ENCODE peak calls at places on chromosomes 13 and 19, in nine cellular contexts. One of them, this sample, is unnamed.

GRCh38 chr19:48308695-48309586 is 16.4 kb upstream of the EMP3 start:
- DNase-seq in RPMI7951: no peak
- DNase-seq in frontal cortex: no peak
- DNase-seq in CD4-positive, CD25-positive, alpha-beta regulatory T cell: no peak
- DNase-seq in astrocyte of the spinal cord: no peak
- DNase-seq in IMR-90: no peak
- DNase-seq in Calu3: no peak
- DNase-seq in lung microvascular endothelial cell: peak
- DNase-seq in CD4-positive, alpha-beta T cell: no peak
- DNase-seq in this sample: peak

GRCh38 chr13:23567792-23568480 is 2.3 kb upstream of the TNFRSF19 start:
- DNase-seq in RPMI7951: peak
- DNase-seq in frontal cortex: no peak
- DNase-seq in CD4-positive, CD25-positive, alpha-beta regulatory T cell: no peak
- DNase-seq in astrocyte of the spinal cord: no peak
- DNase-seq in IMR-90: no peak
- DNase-seq in Calu3: peak
- DNase-seq in lung microvascular endothelial cell: no peak
- DNase-seq in CD4-positive, alpha-beta T cell: no peak
- DNase-seq in this sample: no peak

GRCh38 chr19:367963-368623 is 23.5 kb upstream of the MIER2 start:
- DNase-seq in RPMI7951: no peak
- DNase-seq in frontal cortex: no peak
- DNase-seq in CD4-positive, CD25-positive, alpha-beta regulatory T cell: no peak
- DNase-seq in astrocyte of the spinal cord: no peak
- DNase-seq in IMR-90: no peak
- DNase-seq in Calu3: no peak
- DNase-seq in lung microvascular endothelial cell: no peak
- DNase-seq in CD4-positive, alpha-beta T cell: no peak
- DNase-seq in this sample: no peak

GRCh38 chr13:69226427-69226826 is 881.2 kb upstream of the ATXN8OS start:
- DNase-seq in RPMI7951: no peak
- DNase-seq in frontal cortex: no peak
- DNase-seq in CD4-positive, CD25-positive, alpha-beta regulatory T cell: no peak
- DNase-seq in astrocyte of the spinal cord: no peak
- DNase-seq in IMR-90: no peak
- DNase-seq in Calu3: no peak
- DNase-seq in lung microvascular endothelial cell: no peak
- DNase-seq in CD4-positive, alpha-beta T cell: no peak
- DNase-seq in this sample: no peak

GRCh38 chr13:29511980-29512379 is 83.5 kb downstream of the SLC7A1 start:
- DNase-seq in RPMI7951: no peak
- DNase-seq in frontal cortex: no peak
- DNase-seq in CD4-positive, CD25-positive, alpha-beta regulatory T cell: no peak
- DNase-seq in astrocyte of the spinal cord: peak
- DNase-seq in IMR-90: peak
- DNase-seq in Calu3: no peak
- DNase-seq in lung microvascular endothelial cell: no peak
- DNase-seq in CD4-positive, alpha-beta T cell: no peak
- DNase-seq in this sample: peak

GRCh38 chr19:39542198-39542597 is 2.2 kb upstream of the EID2 start:
- DNase-seq in RPMI7951: no peak
- DNase-seq in frontal cortex: no peak
- DNase-seq in CD4-positive, CD25-positive, alpha-beta regulatory T cell: peak
- DNase-seq in astrocyte of the spinal cord: no peak
- DNase-seq in IMR-90: no peak
- DNase-seq in Calu3: no peak
- DNase-seq in lung microvascular endothelial cell: peak
- DNase-seq in CD4-positive, alpha-beta T cell: no peak
- DNase-seq in this sample: no peak

GRCh38 chr19:39679056-39679790 is 23.5 kb downstream of the LGALS16 start:
- DNase-seq in RPMI7951: peak
- DNase-seq in frontal cortex: no peak
- DNase-seq in CD4-positive, CD25-positive, alpha-beta regulatory T cell: peak
- DNase-seq in astrocyte of the spinal cord: no peak
- DNase-seq in IMR-90: no peak
- DNase-seq in Calu3: no peak
- DNase-seq in lung microvascular endothelial cell: no peak
- DNase-seq in CD4-positive, alpha-beta T cell: no peak
- DNase-seq in this sample: no peak

GRCh38 chr19:49712397-49712859 is 21.5 kb downstream of the CPT1C start:
- DNase-seq in RPMI7951: peak
- DNase-seq in frontal cortex: no peak
- DNase-seq in CD4-positive, CD25-positive, alpha-beta regulatory T cell: no peak
- DNase-seq in astrocyte of the spinal cord: no peak
- DNase-seq in IMR-90: peak
- DNase-seq in Calu3: peak
- DNase-seq in lung microvascular endothelial cell: no peak
- DNase-seq in CD4-positive, alpha-beta T cell: no peak
- DNase-seq in this sample: peak

GRCh38 chr19:38843175-38843758 is 6.5 kb downstream of the HNRNPL start:
- DNase-seq in RPMI7951: no peak
- DNase-seq in frontal cortex: no peak
- DNase-seq in CD4-positive, CD25-positive, alpha-beta regulatory T cell: no peak
- DNase-seq in astrocyte of the spinal cord: no peak
- DNase-seq in IMR-90: no peak
- DNase-seq in Calu3: no peak
- DNase-seq in lung microvascular endothelial cell: no peak
- DNase-seq in CD4-positive, alpha-beta T cell: no peak
- DNase-seq in this sample: no peak

GRCh38 chr13:74683411-74683810 is 549.2 kb upstream of the KLF12 start:
- DNase-seq in RPMI7951: no peak
- DNase-seq in frontal cortex: no peak
- DNase-seq in CD4-positive, CD25-positive, alpha-beta regulatory T cell: no peak
- DNase-seq in astrocyte of the spinal cord: no peak
- DNase-seq in IMR-90: no peak
- DNase-seq in Calu3: no peak
- DNase-seq in lung microvascular endothelial cell: no peak
- DNase-seq in CD4-positive, alpha-beta T cell: no peak
- DNase-seq in this sample: peak

GRCh38 chr13:78657699-78658629 is 991 bp downstream of the OBI1 start:
- DNase-seq in RPMI7951: peak
- DNase-seq in frontal cortex: peak
- DNase-seq in CD4-positive, CD25-positive, alpha-beta regulatory T cell: no peak
- DNase-seq in astrocyte of the spinal cord: peak
- DNase-seq in IMR-90: peak
- DNase-seq in Calu3: no peak
- DNase-seq in lung microvascular endothelial cell: peak
- DNase-seq in CD4-positive, alpha-beta T cell: no peak
- DNase-seq in this sample: peak

GRCh38 chr13:109416001-109416400 is 370.4 kb downstream of the IRS2 start:
- DNase-seq in RPMI7951: no peak
- DNase-seq in frontal cortex: no peak
- DNase-seq in CD4-positive, CD25-positive, alpha-beta regulatory T cell: no peak
- DNase-seq in astrocyte of the spinal cord: no peak
- DNase-seq in IMR-90: no peak
- DNase-seq in Calu3: no peak
- DNase-seq in lung microvascular endothelial cell: no peak
- DNase-seq in CD4-positive, alpha-beta T cell: no peak
- DNase-seq in this sample: no peak

GRCh38 chr19:23404676-23405075 is 9.4 kb upstream of the ZNF91 start:
- DNase-seq in RPMI7951: no peak
- DNase-seq in frontal cortex: no peak
- DNase-seq in CD4-positive, CD25-positive, alpha-beta regulatory T cell: no peak
- DNase-seq in astrocyte of the spinal cord: no peak
- DNase-seq in IMR-90: no peak
- DNase-seq in Calu3: no peak
- DNase-seq in lung microvascular endothelial cell: no peak
- DNase-seq in CD4-positive, alpha-beta T cell: no peak
- DNase-seq in this sample: no peak

GRCh38 chr13:73684286-73684685 is 449.9 kb downstream of the KLF12 start:
- DNase-seq in RPMI7951: no peak
- DNase-seq in frontal cortex: no peak
- DNase-seq in CD4-positive, CD25-positive, alpha-beta regulatory T cell: no peak
- DNase-seq in astrocyte of the spinal cord: no peak
- DNase-seq in IMR-90: no peak
- DNase-seq in Calu3: no peak
- DNase-seq in lung microvascular endothelial cell: no peak
- DNase-seq in CD4-positive, alpha-beta T cell: no peak
- DNase-seq in this sample: no peak

GRCh38 chr13:46388846-46389245 is 1.8 kb upstream of the RUBCNL start:
- DNase-seq in RPMI7951: no peak
- DNase-seq in frontal cortex: no peak
- DNase-seq in CD4-positive, CD25-positive, alpha-beta regulatory T cell: no peak
- DNase-seq in astrocyte of the spinal cord: no peak
- DNase-seq in IMR-90: no peak
- DNase-seq in Calu3: no peak
- DNase-seq in lung microvascular endothelial cell: no peak
- DNase-seq in CD4-positive, alpha-beta T cell: no peak
- DNase-seq in this sample: no peak

GRCh38 chr13:104571161-104571889 is 1505.1 kb upstream of the SLC10A2 start:
- DNase-seq in RPMI7951: peak
- DNase-seq in frontal cortex: peak
- DNase-seq in CD4-positive, CD25-positive, alpha-beta regulatory T cell: no peak
- DNase-seq in astrocyte of the spinal cord: peak
- DNase-seq in IMR-90: peak
- DNase-seq in Calu3: peak
- DNase-seq in lung microvascular endothelial cell: peak
- DNase-seq in CD4-positive, alpha-beta T cell: no peak
- DNase-seq in this sample: peak

GRCh38 chr13:33185853-33186252 is 99.7 kb downstream of the STARD13 start:
- DNase-seq in RPMI7951: no peak
- DNase-seq in frontal cortex: no peak
- DNase-seq in CD4-positive, CD25-positive, alpha-beta regulatory T cell: no peak
- DNase-seq in astrocyte of the spinal cord: peak
- DNase-seq in IMR-90: no peak
- DNase-seq in Calu3: no peak
- DNase-seq in lung microvascular endothelial cell: no peak
- DNase-seq in CD4-positive, alpha-beta T cell: no peak
- DNase-seq in this sample: peak

GRCh38 chr19:39086401-39086800 is 2.2 kb downstream of the ACP7 start:
- DNase-seq in RPMI7951: no peak
- DNase-seq in frontal cortex: no peak
- DNase-seq in CD4-positive, CD25-positive, alpha-beta regulatory T cell: no peak
- DNase-seq in astrocyte of the spinal cord: no peak
- DNase-seq in IMR-90: no peak
- DNase-seq in Calu3: no peak
- DNase-seq in lung microvascular endothelial cell: no peak
- DNase-seq in CD4-positive, alpha-beta T cell: no peak
- DNase-seq in this sample: no peak

GRCh38 chr19:16778796-16779411 is 50.3 kb upstream of the SIN3B start:
- DNase-seq in RPMI7951: peak
- DNase-seq in frontal cortex: peak
- DNase-seq in CD4-positive, CD25-positive, alpha-beta regulatory T cell: peak
- DNase-seq in astrocyte of the spinal cord: peak
- DNase-seq in IMR-90: peak
- DNase-seq in Calu3: peak
- DNase-seq in lung microvascular endothelial cell: peak
- DNase-seq in CD4-positive, alpha-beta T cell: peak
- DNase-seq in this sample: peak

GRCh38 chr19:16384688-16385087 is 60.1 kb downstream of the KLF2 start:
- DNase-seq in RPMI7951: no peak
- DNase-seq in frontal cortex: no peak
- DNase-seq in CD4-positive, CD25-positive, alpha-beta regulatory T cell: no peak
- DNase-seq in astrocyte of the spinal cord: no peak
- DNase-seq in IMR-90: no peak
- DNase-seq in Calu3: no peak
- DNase-seq in lung microvascular endothelial cell: no peak
- DNase-seq in CD4-positive, alpha-beta T cell: no peak
- DNase-seq in this sample: no peak

GRCh38 chr13:39016789-39017188 is 21.1 kb downstream of the PROSER1 start:
- DNase-seq in RPMI7951: peak
- DNase-seq in frontal cortex: peak
- DNase-seq in CD4-positive, CD25-positive, alpha-beta regulatory T cell: peak
- DNase-seq in astrocyte of the spinal cord: peak
- DNase-seq in IMR-90: peak
- DNase-seq in Calu3: no peak
- DNase-seq in lung microvascular endothelial cell: peak
- DNase-seq in CD4-positive, alpha-beta T cell: no peak
- DNase-seq in this sample: peak

GRCh38 chr13:48653074-48654054 is at the start of gene CYSLTR2:
- DNase-seq in RPMI7951: peak
- DNase-seq in frontal cortex: no peak
- DNase-seq in CD4-positive, CD25-positive, alpha-beta regulatory T cell: peak
- DNase-seq in astrocyte of the spinal cord: peak
- DNase-seq in IMR-90: peak
- DNase-seq in Calu3: no peak
- DNase-seq in lung microvascular endothelial cell: peak
- DNase-seq in CD4-positive, alpha-beta T cell: peak
- DNase-seq in this sample: peak

GRCh38 chr13:35598790-35599369 is 122.4 kb upstream of the MAB21L1 start:
- DNase-seq in RPMI7951: no peak
- DNase-seq in frontal cortex: no peak
- DNase-seq in CD4-positive, CD25-positive, alpha-beta regulatory T cell: no peak
- DNase-seq in astrocyte of the spinal cord: no peak
- DNase-seq in IMR-90: peak
- DNase-seq in Calu3: no peak
- DNase-seq in lung microvascular endothelial cell: no peak
- DNase-seq in CD4-positive, alpha-beta T cell: no peak
- DNase-seq in this sample: no peak

GRCh38 chr13:44230736-44231135 is 142.9 kb upstream of the SERP2 start:
- DNase-seq in RPMI7951: no peak
- DNase-seq in frontal cortex: no peak
- DNase-seq in CD4-positive, CD25-positive, alpha-beta regulatory T cell: no peak
- DNase-seq in astrocyte of the spinal cord: peak
- DNase-seq in IMR-90: no peak
- DNase-seq in Calu3: no peak
- DNase-seq in lung microvascular endothelial cell: peak
- DNase-seq in CD4-positive, alpha-beta T cell: no peak
- DNase-seq in this sample: peak

GRCh38 chr13:47287291-47287751 is 390.5 kb upstream of the HTR2A start:
- DNase-seq in RPMI7951: peak
- DNase-seq in frontal cortex: no peak
- DNase-seq in CD4-positive, CD25-positive, alpha-beta regulatory T cell: no peak
- DNase-seq in astrocyte of the spinal cord: peak
- DNase-seq in IMR-90: peak
- DNase-seq in Calu3: peak
- DNase-seq in lung microvascular endothelial cell: no peak
- DNase-seq in CD4-positive, alpha-beta T cell: no peak
- DNase-seq in this sample: no peak

GRCh38 chr13:84894749-84895148 is 904.5 kb downstream of the SLITRK6 start:
- DNase-seq in RPMI7951: no peak
- DNase-seq in frontal cortex: no peak
- DNase-seq in CD4-positive, CD25-positive, alpha-beta regulatory T cell: no peak
- DNase-seq in astrocyte of the spinal cord: no peak
- DNase-seq in IMR-90: no peak
- DNase-seq in Calu3: no peak
- DNase-seq in lung microvascular endothelial cell: no peak
- DNase-seq in CD4-positive, alpha-beta T cell: no peak
- DNase-seq in this sample: no peak

GRCh38 chr13:109425821-109426689 is 360.3 kb downstream of the IRS2 start:
- DNase-seq in RPMI7951: no peak
- DNase-seq in frontal cortex: no peak
- DNase-seq in CD4-positive, CD25-positive, alpha-beta regulatory T cell: no peak
- DNase-seq in astrocyte of the spinal cord: no peak
- DNase-seq in IMR-90: no peak
- DNase-seq in Calu3: no peak
- DNase-seq in lung microvascular endothelial cell: no peak
- DNase-seq in CD4-positive, alpha-beta T cell: no peak
- DNase-seq in this sample: no peak

GRCh38 chr19:1407662-1408299 is 395 bp downstream of the DAZAP1 start:
- DNase-seq in RPMI7951: no peak
- DNase-seq in frontal cortex: no peak
- DNase-seq in CD4-positive, CD25-positive, alpha-beta regulatory T cell: peak
- DNase-seq in astrocyte of the spinal cord: no peak
- DNase-seq in IMR-90: no peak
- DNase-seq in Calu3: peak
- DNase-seq in lung microvascular endothelial cell: no peak
- DNase-seq in CD4-positive, alpha-beta T cell: no peak
- DNase-seq in this sample: no peak

GRCh38 chr13:100549316-100549715 is 39.3 kb downstream of the GGACT start:
- DNase-seq in RPMI7951: no peak
- DNase-seq in frontal cortex: no peak
- DNase-seq in CD4-positive, CD25-positive, alpha-beta regulatory T cell: no peak
- DNase-seq in astrocyte of the spinal cord: no peak
- DNase-seq in IMR-90: no peak
- DNase-seq in Calu3: no peak
- DNase-seq in lung microvascular endothelial cell: no peak
- DNase-seq in CD4-positive, alpha-beta T cell: no peak
- DNase-seq in this sample: no peak

GRCh38 chr19:24078688-24079087 is 8.3 kb upstream of the ZNF254 start:
- DNase-seq in RPMI7951: no peak
- DNase-seq in frontal cortex: no peak
- DNase-seq in CD4-positive, CD25-positive, alpha-beta regulatory T cell: no peak
- DNase-seq in astrocyte of the spinal cord: no peak
- DNase-seq in IMR-90: no peak
- DNase-seq in Calu3: no peak
- DNase-seq in lung microvascular endothelial cell: no peak
- DNase-seq in CD4-positive, alpha-beta T cell: no peak
- DNase-seq in this sample: no peak

GRCh38 chr13:85286081-85286480 is 513.1 kb downstream of the SLITRK6 start:
- DNase-seq in RPMI7951: no peak
- DNase-seq in frontal cortex: no peak
- DNase-seq in CD4-positive, CD25-positive, alpha-beta regulatory T cell: no peak
- DNase-seq in astrocyte of the spinal cord: peak
- DNase-seq in IMR-90: peak
- DNase-seq in Calu3: no peak
- DNase-seq in lung microvascular endothelial cell: no peak
- DNase-seq in CD4-positive, alpha-beta T cell: no peak
- DNase-seq in this sample: no peak